ENCODE peak calls at places on chromosomes 11 and 22, in five cellular contexts. Z is mesendoderm, X is AG10803, W is HEK293T, M is T-helper 1 cell. T is an unnamed sample.

GRCh38 chr11:93740802-93741093 is 547 bp downstream of the TAF1D start:
- DNase-seq in W (peak; percentile 33), M (peak; percentile 67), Z (peak; percentile 70), X (peak; percentile 68), T (peak; percentile 50)

GRCh38 chr11:126564588-126564987 is 209.1 kb downstream of the ST3GAL4 start:
- DNase-seq in M (no peak), Z (peak; percentile 85), X (no peak), W (no peak), T (no peak)

GRCh38 chr11:70314730-70315129 is 44.2 kb downstream of the PPFIA1 start:
- DNase-seq in M (no peak), Z (no peak), X (no peak), W (no peak), T (no peak)

GRCh38 chr22:22167791-22168189 is 76.8 kb upstream of the VPREB1 start:
- DNase-seq in X (no peak), W (no peak), M (no peak), Z (no peak), T (no peak)

GRCh38 chr22:23424031-23424430 is 156.1 kb downstream of the IGLL1 start:
- DNase-seq in X (no peak), Z (no peak), M (no peak), W (no peak), T (no peak)

GRCh38 chr11:69655479-69656394 is 14.8 kb downstream of the CCND1 start:
- DNase-seq in M (no peak), X (no peak), Z (no peak), W (no peak), T (no peak)

GRCh38 chr22:25970348-25970995 is 198.8 kb upstream of the SEZ6L start:
- DNase-seq in M (no peak), X (no peak), W (no peak), Z (peak; percentile 93), T (no peak)

GRCh38 chr11:103633037-103633788 is 403.2 kb upstream of the DDI1 start:
- DNase-seq in W (no peak), M (no peak), Z (peak; percentile 66), X (peak; percentile 98), T (no peak)

GRCh38 chr22:26669060-26669481 is 11.7 kb downstream of the MIAT start:
- DNase-seq in Z (peak; percentile 84), W (peak; percentile 35), X (peak; percentile 81), M (no peak), T (no peak)

GRCh38 chr11:123143921-123144320 is 51.1 kb downstream of the CLMP start:
- DNase-seq in X (no peak), Z (no peak), W (no peak), M (no peak), T (no peak)

GRCh38 chr22:17655289-17655688 is 16.7 kb downstream of the BCL2L13 start:
- DNase-seq in M (no peak), W (no peak), Z (no peak), X (no peak), T (no peak)

GRCh38 chr11:87628161-87628560 is 547.1 kb downstream of the RAB38 start:
- DNase-seq in Z (peak; percentile 79), W (no peak), X (no peak), M (no peak), T (no peak)

GRCh38 chr11:76163289-76163880 is 42.9 kb downstream of the WNT11 start:
- DNase-seq in X (no peak), M (no peak), W (no peak), Z (no peak), T (no peak)